ENCODE peak calls at places on chromosomes 6 and 20, in four cellular contexts. I is left ventricle myocardium inferior; H is Panc1; Y is CD4-positive, alpha-beta memory T cell. F is an unnamed sample.

GRCh38 chr6:111423960-111424846 is 58.8 kb downstream of the REV3L start:
- DNase-seq in I (peak), H (no peak), Y (no peak), F (peak)

GRCh38 chr20:5309971-5310370 is 6.8 kb downstream of the PROKR2 start:
- DNase-seq in I (no peak), H (no peak), Y (no peak), F (no peak)

GRCh38 chr6:169160855-169161560 is 92.6 kb downstream of the THBS2 start:
- DNase-seq in I (no peak), H (no peak), Y (no peak), F (no peak)

GRCh38 chr20:2542361-2542760 is 6.0 kb downstream of the TMC2 start:
- DNase-seq in I (no peak), H (no peak), Y (no peak), F (no peak)

GRCh38 chr6:163554032-163554431 is 139.5 kb downstream of the QKI start:
- DNase-seq in I (no peak), H (no peak), Y (no peak), F (no peak)

GRCh38 chr6:157929765-157930319 is 51.8 kb upstream of the SYNJ2 start:
- DNase-seq in I (no peak), H (no peak), Y (no peak), F (no peak)

GRCh38 chr20:35502352-35502751 is 27.1 kb downstream of the C20orf173 start:
- DNase-seq in I (no peak), H (no peak), Y (no peak), F (no peak)

GRCh38 chr6:155381856-155382690 is 67.8 kb upstream of the TFB1M start:
- DNase-seq in I (no peak), H (no peak), Y (no peak), F (no peak)

GRCh38 chr20:58246346-58246745 is 17.9 kb upstream of the ANKRD60 start:
- DNase-seq in I (no peak), H (no peak), Y (no peak), F (no peak)

GRCh38 chr6:127566671-127567070 is 10.3 kb upstream of the C6orf58 start:
- DNase-seq in I (no peak), H (no peak), Y (no peak), F (no peak)

GRCh38 chr20:11982289-11982957 is 64.7 kb downstream of the BTBD3 start:
- DNase-seq in I (no peak), H (no peak), Y (no peak), F (no peak)

GRCh38 chr6:83708970-83709747 is at the start of gene SNAP91:
- DNase-seq in I (no peak), H (no peak), Y (no peak), F (peak)

GRCh38 chr6:116265081-116265829 is 11.4 kb upstream of the TSPYL4 start:
- DNase-seq in I (peak), H (no peak), Y (no peak), F (peak)

GRCh38 chr20:61761453-61762207 is 304.1 kb downstream of the TAF4 start:
- DNase-seq in I (no peak), H (no peak), Y (no peak), F (no peak)

GRCh38 chr6:11213305-11214106 is 19.0 kb downstream of the NEDD9 start:
- DNase-seq in I (no peak), H (no peak), Y (no peak), F (no peak)

GRCh38 chr20:37803476-37804307 is 99.2 kb upstream of the VSTM2L start:
- DNase-seq in I (no peak), H (no peak), Y (no peak), F (no peak)
- H3K4me3 ChIP-seq in I (no peak), H (no peak), Y (no peak), F (no peak)

GRCh38 chr6:49565855-49566254 is 15.4 kb downstream of the C6orf141 start:
- DNase-seq in I (no peak), H (no peak), Y (no peak), F (no peak)

GRCh38 chr6:49565261-49565660 is 14.8 kb downstream of the C6orf141 start:
- DNase-seq in I (no peak), H (no peak), Y (no peak), F (no peak)

DNA sequence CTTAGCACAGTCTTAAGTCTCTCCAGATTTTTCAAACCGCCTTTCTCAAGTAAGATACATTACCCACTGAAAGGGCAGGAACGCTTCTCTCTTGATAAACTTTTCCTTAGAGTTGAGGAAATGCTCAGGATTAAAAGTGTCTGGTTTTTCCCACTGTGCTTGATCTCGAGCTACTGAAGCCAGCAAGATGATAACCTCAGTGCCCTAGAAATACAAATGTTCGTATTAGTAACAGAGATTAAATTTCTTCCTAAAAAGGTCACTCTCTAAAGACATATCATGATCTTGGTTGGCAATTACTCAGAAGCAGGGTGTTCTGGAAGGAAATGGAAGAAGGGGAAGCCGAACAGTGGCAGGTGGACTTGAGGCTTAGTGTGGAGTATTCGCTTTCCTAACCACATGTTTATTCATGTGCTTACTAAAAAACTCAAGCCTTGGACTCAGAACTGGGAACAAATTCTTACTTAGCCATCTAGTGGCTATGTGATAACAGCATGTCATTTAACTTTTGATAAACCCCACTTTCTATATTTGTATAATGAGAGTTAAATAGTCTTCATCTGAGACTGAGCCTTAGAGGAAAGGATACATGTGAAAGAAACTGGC is 20.1 kb downstream of the C6orf141 start:
- DNase-seq in I (no peak), H (no peak), Y (no peak), F (no peak)
- H3K4me3 ChIP-seq in I (no peak), H (no peak), Y (no peak), F (no peak)

DNA sequence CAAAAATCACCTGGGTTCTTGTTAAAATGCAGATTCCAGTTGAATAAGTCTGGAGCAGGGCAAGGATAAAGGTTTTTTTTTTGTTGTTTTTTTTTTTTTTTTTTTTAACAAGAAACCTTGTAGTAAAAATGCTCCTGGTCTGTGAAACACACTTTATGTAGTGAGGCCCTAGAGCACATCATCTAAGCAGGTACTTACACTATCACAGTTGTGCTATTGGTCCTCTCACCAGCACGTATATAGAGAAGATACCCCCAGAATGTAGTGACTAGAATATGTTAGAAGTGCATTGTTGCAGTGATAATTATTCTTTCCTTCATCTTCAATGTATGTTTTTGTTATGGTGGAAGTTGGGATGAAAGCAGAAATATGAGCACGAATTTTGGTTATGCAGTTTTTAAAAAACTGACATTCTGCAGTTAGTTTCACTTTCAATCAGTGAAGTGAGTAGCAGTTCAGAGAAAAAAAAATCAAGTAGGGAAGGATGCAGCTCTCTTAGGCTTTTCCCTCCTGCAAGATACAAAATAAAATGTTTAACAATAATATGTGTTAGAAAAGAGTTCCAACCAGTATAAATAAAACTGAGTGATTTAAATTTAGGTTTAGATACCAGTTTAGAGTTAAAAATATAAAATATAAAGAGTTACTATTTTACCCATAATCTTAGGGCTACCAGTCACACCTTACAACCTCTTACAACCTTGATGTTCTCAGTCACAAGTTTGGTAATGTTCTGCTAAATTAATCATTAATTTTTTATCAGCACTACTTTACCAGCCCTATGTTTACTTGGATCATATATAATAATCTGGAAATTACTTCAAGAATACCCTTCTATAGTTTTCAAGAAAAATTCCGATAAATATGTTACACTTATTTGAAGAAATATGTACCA is 9.2 kb upstream of the DEFB113 start:
- DNase-seq in I (no peak), H (no peak), Y (no peak), F (no peak)
- H3K4me3 ChIP-seq in I (no peak), H (peak), Y (no peak), F (no peak)

DNA sequence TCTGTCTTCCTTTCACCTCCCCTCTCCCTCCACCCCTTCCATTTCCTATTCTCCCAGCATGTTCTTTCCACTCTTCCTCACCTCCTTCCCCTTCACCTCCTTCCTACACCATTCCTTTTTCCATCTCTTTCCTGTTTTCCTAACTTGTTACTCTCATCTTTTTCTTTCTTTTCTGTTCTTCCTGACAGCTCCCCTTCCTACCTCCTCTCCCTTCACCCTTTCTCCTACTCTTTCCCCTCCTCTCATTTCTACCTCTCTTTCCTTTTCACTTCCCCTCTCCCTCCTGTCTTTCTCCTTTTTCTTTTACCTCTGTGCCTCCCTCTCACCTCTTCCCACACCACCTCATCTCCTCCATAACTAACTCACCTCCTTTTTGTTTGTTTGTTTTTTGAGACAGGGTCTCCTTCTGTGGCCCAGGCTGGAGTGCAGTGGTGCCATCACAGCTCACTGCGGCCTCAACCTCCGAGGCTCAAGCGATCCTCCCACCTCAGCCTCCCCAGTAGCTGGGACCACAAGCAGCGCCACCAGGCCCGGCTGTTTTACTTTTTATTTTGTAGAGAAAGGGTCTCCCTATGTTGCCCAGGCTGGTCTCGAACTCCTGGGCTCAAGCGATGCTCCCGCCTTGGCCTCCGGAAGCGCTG is 864 bp upstream of the ARFGEF2 start:
- DNase-seq in I (no peak), H (no peak), Y (no peak), F (no peak)
- H3K4me3 ChIP-seq in I (peak), H (peak), Y (peak), F (peak)

GRCh38 chr20:1468117-1468624 is 1.5 kb upstream of the NSFL1C start:
- DNase-seq in I (no peak), H (no peak), Y (no peak), F (no peak)

GRCh38 chr20:1467355-1468116 is 887 bp upstream of the NSFL1C start:
- DNase-seq in I (no peak), H (no peak), Y (no peak), F (no peak)

GRCh38 chr20:1465470-1466210 is 1.0 kb downstream of the NSFL1C start:
- DNase-seq in I (no peak), H (no peak), Y (no peak), F (no peak)

GRCh38 chr20:1466211-1467081 is at the start of gene NSFL1C:
- DNase-seq in I (peak), H (peak), Y (peak), F (peak)

GRCh38 chr20:1467082-1467354 is 369 bp upstream of the NSFL1C start:
- DNase-seq in I (no peak), H (no peak), Y (no peak), F (no peak)
- H3K4me3 ChIP-seq in I (peak), H (peak), Y (peak), F (peak)

DNA sequence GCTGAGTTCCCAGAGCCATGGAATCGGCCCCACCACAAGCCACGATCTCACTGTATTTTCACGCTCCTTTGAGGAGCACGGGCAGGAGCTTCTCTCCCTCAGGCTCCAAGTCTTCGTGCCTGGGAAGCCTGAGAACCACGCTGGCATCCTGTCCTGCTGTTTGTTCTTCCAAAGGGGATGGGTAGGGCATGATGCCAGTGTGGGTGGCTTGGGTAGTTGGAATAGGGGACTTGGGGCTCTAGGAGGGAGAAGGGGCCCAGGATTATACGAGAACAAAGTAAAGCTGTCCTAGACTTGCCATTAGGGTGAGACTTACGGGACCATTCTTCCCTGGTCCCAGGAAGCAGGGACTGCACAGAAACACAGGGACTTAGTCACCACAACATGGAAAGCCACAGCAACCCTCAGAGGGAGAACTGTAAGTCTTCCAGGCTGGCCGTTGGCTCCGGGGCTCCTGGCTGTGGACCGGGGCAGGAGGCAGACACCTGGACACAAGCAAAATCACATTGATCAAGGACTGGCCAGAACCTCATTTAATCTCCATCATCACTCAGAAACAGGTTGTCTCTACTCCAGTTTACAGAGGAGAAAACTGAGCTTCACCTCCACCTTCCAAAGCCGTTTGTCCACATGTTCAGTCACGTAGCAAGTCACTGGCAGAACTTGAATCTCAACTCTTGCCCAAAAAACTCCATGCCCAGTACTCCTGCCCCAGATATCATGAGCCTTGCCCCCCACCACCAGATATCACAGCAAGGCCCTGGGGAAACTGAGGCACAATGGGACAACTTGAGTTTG is 1.3 kb downstream of the CCN5 start:
- DNase-seq in I (no peak), H (no peak), Y (no peak), F (no peak)
- H3K4me3 ChIP-seq in I (peak), H (peak), Y (no peak), F (no peak)

GRCh38 chr6:43724914-43725642 is 37.5 kb upstream of the MRPS18A start:
- DNase-seq in I (peak), H (no peak), Y (peak), F (peak)
- H3K4me3 ChIP-seq in I (no peak), H (no peak), Y (no peak), F (peak)

DNA sequence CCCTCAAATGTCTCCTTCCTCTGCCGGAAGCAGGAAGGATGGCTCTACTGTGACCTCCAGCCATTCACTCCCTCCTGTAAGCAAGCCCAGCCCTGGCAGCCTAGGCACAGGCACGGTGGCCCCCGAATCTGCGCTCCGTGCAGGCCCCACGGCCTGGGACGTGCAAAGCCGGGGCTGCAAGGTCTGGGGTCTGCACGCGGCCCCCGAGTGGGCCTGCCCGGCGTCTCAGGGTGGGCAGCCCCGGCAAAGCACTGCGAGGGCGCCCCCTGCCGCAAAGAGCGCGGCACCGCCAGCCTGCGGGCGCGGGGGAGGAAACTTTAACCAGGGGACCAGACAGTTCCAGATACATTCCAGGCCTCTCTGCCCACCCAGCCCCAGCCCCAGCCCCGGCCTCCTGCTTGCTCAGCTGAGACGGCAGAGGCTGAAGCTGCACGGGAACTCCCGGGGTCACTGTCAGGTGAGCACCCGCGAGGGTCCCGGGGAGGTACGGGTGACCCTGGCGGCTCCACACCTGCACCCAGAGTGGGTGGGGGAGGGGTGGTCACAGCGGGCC is 98.8 kb downstream of the ASXL1 start:
- DNase-seq in I (no peak), H (no peak), Y (no peak), F (no peak)
- H3K4me3 ChIP-seq in I (peak), H (peak), Y (no peak), F (no peak)

GRCh38 chr6:16818992-16819626 is 57.8 kb upstream of the ATXN1 start:
- DNase-seq in I (no peak), H (no peak), Y (no peak), F (no peak)
- H3K4me3 ChIP-seq in I (no peak), H (no peak), Y (no peak), F (no peak)

F was measured in Jurkat, Clone E6-1.